ENCODE peak calls at places on chromosomes 3 and 15, in seven cellular contexts. One of them, this sample, is unnamed.

GRCh38 chr3:184168363-184169120 is 6.1 kb upstream of the AP2M1 start:
- DNase-seq in H1: no peak
- DNase-seq in HepG2: no peak
- DNase-seq in GM12878: no peak
- DNase-seq in SK-N-SH: no peak
- DNase-seq in K562: no peak
- DNase-seq in HCT116: no peak
- DNase-seq in this sample: no peak

GRCh38 chr3:126432901-126433480 is 38.3 kb downstream of the CFAP100 start:
- DNase-seq in GM12878: no peak
- DNase-seq in HCT116: no peak
- DNase-seq in H1: no peak
- DNase-seq in K562: no peak
- DNase-seq in SK-N-SH: no peak
- DNase-seq in HepG2: no peak
- DNase-seq in this sample: no peak

GRCh38 chr3:129657261-129658046 is 51.0 kb upstream of the PLXND1 start:
- DNase-seq in GM12878: no peak
- DNase-seq in HCT116: no peak
- DNase-seq in HepG2: no peak
- DNase-seq in K562: no peak
- DNase-seq in SK-N-SH: no peak
- DNase-seq in H1: no peak
- DNase-seq in this sample: no peak

GRCh38 chr3:13111173-13111873 is 38.1 kb upstream of the IQSEC1 start:
- DNase-seq in HepG2: no peak
- DNase-seq in SK-N-SH: no peak
- DNase-seq in H1: no peak
- DNase-seq in HCT116: no peak
- DNase-seq in GM12878: no peak
- DNase-seq in K562: no peak
- DNase-seq in this sample: peak; percentile 76

GRCh38 chr15:76177491-76178040 is 117.8 kb downstream of the TMEM266 start:
- DNase-seq in GM12878: no peak
- DNase-seq in K562: no peak
- DNase-seq in HepG2: peak; percentile 20
- DNase-seq in HCT116: no peak
- DNase-seq in H1: no peak
- DNase-seq in SK-N-SH: no peak
- DNase-seq in this sample: no peak

GRCh38 chr15:59283717-59284336 is 77.2 kb downstream of the LDHAL6B start:
- DNase-seq in GM12878: no peak
- DNase-seq in H1: peak; percentile 49
- DNase-seq in HCT116: peak; percentile 84
- DNase-seq in K562: no peak
- DNase-seq in SK-N-SH: no peak
- DNase-seq in HepG2: peak; percentile 38
- DNase-seq in this sample: peak; percentile 54

GRCh38 chr3:52246264-52246620 is 683 bp downstream of the PPM1M start:
- DNase-seq in K562: no peak
- DNase-seq in HepG2: no peak
- DNase-seq in SK-N-SH: no peak
- DNase-seq in GM12878: no peak
- DNase-seq in HCT116: no peak
- DNase-seq in H1: no peak
- DNase-seq in this sample: no peak

GRCh38 chr3:5250467-5251195 is 63.1 kb downstream of the EDEM1 start:
- DNase-seq in GM12878: no peak
- DNase-seq in H1: no peak
- DNase-seq in K562: no peak
- DNase-seq in SK-N-SH: peak; percentile 37
- DNase-seq in HepG2: peak; percentile 62
- DNase-seq in HCT116: no peak
- DNase-seq in this sample: peak; percentile 66

GRCh38 chr15:59437777-59438574 is at the start of gene FAM81A:
- DNase-seq in HepG2: no peak
- DNase-seq in GM12878: no peak
- DNase-seq in HCT116: peak; percentile 36
- DNase-seq in H1: no peak
- DNase-seq in K562: peak; percentile 35
- DNase-seq in SK-N-SH: peak; percentile 96
- DNase-seq in this sample: peak; percentile 94

GRCh38 chr3:87084868-87085267 is 93.9 kb upstream of the VGLL3 start:
- DNase-seq in HepG2: no peak
- DNase-seq in H1: no peak
- DNase-seq in GM12878: no peak
- DNase-seq in HCT116: no peak
- DNase-seq in SK-N-SH: no peak
- DNase-seq in K562: no peak
- DNase-seq in this sample: no peak

GRCh38 chr3:136671921-136672320 is 80.3 kb downstream of the STAG1 start:
- DNase-seq in H1: no peak
- DNase-seq in HepG2: no peak
- DNase-seq in SK-N-SH: no peak
- DNase-seq in GM12878: no peak
- DNase-seq in K562: no peak
- DNase-seq in HCT116: no peak
- DNase-seq in this sample: no peak

GRCh38 chr3:131361464-131362421 is 19.8 kb upstream of the NUDT16 start:
- DNase-seq in H1: peak; percentile 95
- DNase-seq in GM12878: peak; percentile 37
- DNase-seq in K562: peak; percentile 84
- DNase-seq in SK-N-SH: no peak
- DNase-seq in HCT116: peak; percentile 98
- DNase-seq in HepG2: no peak
- DNase-seq in this sample: peak; percentile 55

GRCh38 chr3:49157289-49157688 is 8.8 kb downstream of the CCDC71 start:
- DNase-seq in GM12878: no peak
- DNase-seq in H1: no peak
- DNase-seq in HCT116: no peak
- DNase-seq in HepG2: no peak
- DNase-seq in K562: no peak
- DNase-seq in SK-N-SH: no peak
- DNase-seq in this sample: no peak

GRCh38 chr15:59917504-59918157 is 86.5 kb upstream of the FOXB1 start:
- DNase-seq in SK-N-SH: peak; percentile 49
- DNase-seq in H1: peak; percentile 56
- DNase-seq in GM12878: peak; percentile 8
- DNase-seq in HepG2: peak; percentile 50
- DNase-seq in HCT116: peak; percentile 22
- DNase-seq in K562: peak; percentile 35
- DNase-seq in this sample: peak; percentile 67

GRCh38 chr15:89122532-89123525 is 34.6 kb downstream of the ABHD2 start:
- DNase-seq in HCT116: no peak
- DNase-seq in GM12878: no peak
- DNase-seq in H1: no peak
- DNase-seq in K562: no peak
- DNase-seq in SK-N-SH: no peak
- DNase-seq in HepG2: no peak
- DNase-seq in this sample: no peak

GRCh38 chr15:88833196-88833595 is 30.0 kb downstream of the ACAN start:
- DNase-seq in K562: no peak
- DNase-seq in GM12878: no peak
- DNase-seq in SK-N-SH: no peak
- DNase-seq in H1: no peak
- DNase-seq in HCT116: no peak
- DNase-seq in HepG2: no peak
- DNase-seq in this sample: no peak

GRCh38 chr3:58198362-58198761 is 12.4 kb downstream of the DNASE1L3 start:
- DNase-seq in HCT116: no peak
- DNase-seq in H1: no peak
- DNase-seq in K562: no peak
- DNase-seq in HepG2: no peak
- DNase-seq in GM12878: no peak
- DNase-seq in SK-N-SH: no peak
- DNase-seq in this sample: no peak

GRCh38 chr3:106740116-106740515 is 637.1 kb upstream of the CCDC54 start:
- DNase-seq in HepG2: no peak
- DNase-seq in H1: no peak
- DNase-seq in K562: no peak
- DNase-seq in SK-N-SH: no peak
- DNase-seq in HCT116: no peak
- DNase-seq in GM12878: no peak
- DNase-seq in this sample: no peak

GRCh38 chr3:13015286-13016082 is 57.7 kb downstream of the IQSEC1 start:
- DNase-seq in SK-N-SH: no peak
- DNase-seq in GM12878: no peak
- DNase-seq in HepG2: no peak
- DNase-seq in HCT116: no peak
- DNase-seq in K562: no peak
- DNase-seq in H1: no peak
- DNase-seq in this sample: no peak

GRCh38 chr3:126668450-126669401 is 13.8 kb upstream of the TXNRD3 start:
- DNase-seq in GM12878: no peak
- DNase-seq in K562: no peak
- DNase-seq in SK-N-SH: no peak
- DNase-seq in H1: no peak
- DNase-seq in HCT116: no peak
- DNase-seq in HepG2: no peak
- DNase-seq in this sample: no peak

GRCh38 chr3:82942041-82942440 is 1180.6 kb upstream of the GBE1 start:
- DNase-seq in K562: no peak
- DNase-seq in GM12878: peak; percentile 16
- DNase-seq in H1: no peak
- DNase-seq in HCT116: no peak
- DNase-seq in HepG2: no peak
- DNase-seq in SK-N-SH: no peak
- DNase-seq in this sample: no peak

GRCh38 chr3:144369151-144369879 is 397.7 kb downstream of the DIPK2A start:
- DNase-seq in SK-N-SH: no peak
- DNase-seq in K562: no peak
- DNase-seq in HepG2: no peak
- DNase-seq in H1: no peak
- DNase-seq in HCT116: no peak
- DNase-seq in GM12878: no peak
- DNase-seq in this sample: no peak
- TF ChIP-seq JUND in SK-N-SH: no peak
- TF ChIP-seq JUND in K562: no peak
- TF ChIP-seq JUND in HepG2: no peak
- TF ChIP-seq JUND in H1: no peak
- TF ChIP-seq JUND in HCT116: no peak
- TF ChIP-seq JUND in GM12878: no peak
- TF ChIP-seq JUND in this sample: no peak

DNA sequence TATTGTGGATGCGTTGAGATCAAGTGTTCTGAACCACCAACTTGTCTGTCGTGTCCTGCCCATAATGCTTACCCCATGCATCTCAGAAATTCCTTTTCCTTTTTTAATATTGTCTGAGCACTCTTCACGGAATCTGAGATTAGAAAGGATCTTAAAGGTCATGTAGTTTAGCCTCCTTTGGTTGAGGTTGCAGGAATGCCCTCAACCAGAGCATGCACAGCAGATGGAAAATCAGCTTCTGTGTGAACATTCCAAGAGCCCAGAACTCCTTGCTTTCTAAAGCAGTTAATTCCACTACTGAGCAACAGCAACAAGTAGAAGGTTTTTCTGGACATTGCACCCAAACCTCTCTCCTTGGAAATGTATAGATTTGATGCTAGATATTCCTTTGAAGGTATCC is 153.7 kb downstream of the TPRG1 start:
- DNase-seq in SK-N-SH: no peak
- DNase-seq in HCT116: no peak
- DNase-seq in H1: no peak
- DNase-seq in HepG2: no peak
- DNase-seq in GM12878: no peak
- DNase-seq in K562: no peak
- DNase-seq in this sample: no peak
- TF ChIP-seq JUND in SK-N-SH: no peak
- TF ChIP-seq JUND in HCT116: no peak
- TF ChIP-seq JUND in H1: no peak
- TF ChIP-seq JUND in HepG2: no peak
- TF ChIP-seq JUND in GM12878: no peak
- TF ChIP-seq JUND in K562: no peak
- TF ChIP-seq JUND in this sample: no peak

DNA sequence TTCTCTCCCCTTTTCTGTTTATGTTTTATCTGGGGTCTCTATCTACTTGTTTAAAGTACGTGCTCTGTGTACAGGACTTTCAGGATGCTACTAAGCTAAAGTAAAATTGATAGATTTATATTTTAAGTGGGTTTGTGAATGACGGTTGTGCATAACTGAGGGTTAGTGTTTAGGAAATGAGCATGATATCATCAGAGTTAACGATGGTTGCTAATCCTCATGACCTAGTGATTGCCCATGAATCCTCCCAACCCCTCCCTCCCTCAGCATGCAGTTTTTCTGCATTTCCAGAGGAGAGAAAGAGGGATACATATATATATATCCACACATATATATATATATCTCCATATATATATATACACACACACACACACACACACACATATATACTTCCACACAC is 957.2 kb downstream of the TUSC7 start:
- DNase-seq in HCT116: no peak
- DNase-seq in SK-N-SH: no peak
- DNase-seq in GM12878: no peak
- DNase-seq in H1: no peak
- DNase-seq in K562: no peak
- DNase-seq in HepG2: no peak
- DNase-seq in this sample: no peak
- TF ChIP-seq JUND in HCT116: no peak
- TF ChIP-seq JUND in SK-N-SH: no peak
- TF ChIP-seq JUND in GM12878: no peak
- TF ChIP-seq JUND in H1: no peak
- TF ChIP-seq JUND in K562: no peak
- TF ChIP-seq JUND in HepG2: no peak
- TF ChIP-seq JUND in this sample: no peak

GRCh38 chr15:61768131-61768530 is 292.1 kb downstream of the VPS13C start:
- DNase-seq in HepG2: no peak
- DNase-seq in K562: no peak
- DNase-seq in SK-N-SH: no peak
- DNase-seq in H1: no peak
- DNase-seq in HCT116: no peak
- DNase-seq in GM12878: no peak
- DNase-seq in this sample: no peak
- TF ChIP-seq JUND in HepG2: no peak
- TF ChIP-seq JUND in K562: no peak
- TF ChIP-seq JUND in SK-N-SH: no peak
- TF ChIP-seq JUND in H1: no peak
- TF ChIP-seq JUND in HCT116: no peak
- TF ChIP-seq JUND in GM12878: no peak
- TF ChIP-seq JUND in this sample: no peak

DNA sequence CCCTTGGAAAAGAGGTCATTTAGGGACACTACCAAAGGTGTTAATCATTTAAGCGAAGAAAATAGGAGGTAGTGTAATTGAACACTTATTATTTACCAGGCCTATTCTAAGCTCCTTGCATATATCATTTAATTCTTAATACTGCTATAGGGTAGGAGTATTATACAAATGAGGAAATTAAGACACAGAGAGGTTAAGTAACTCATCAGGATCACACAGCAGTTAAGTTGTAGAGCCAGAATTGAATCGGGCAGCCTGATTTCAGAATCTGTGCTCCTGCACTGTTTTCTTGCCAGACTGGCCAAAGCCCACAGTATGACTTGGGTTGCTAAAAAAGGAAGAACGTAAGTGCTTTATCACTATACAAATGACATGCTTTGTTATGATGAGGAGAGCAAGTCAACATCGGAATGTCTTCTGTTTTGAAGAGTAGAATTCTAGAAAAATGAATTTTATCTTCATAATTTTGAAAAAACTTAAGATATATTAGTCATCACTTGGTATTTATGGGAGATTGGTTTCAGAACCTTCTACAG is 31.4 kb downstream of the HPS3 start:
- DNase-seq in GM12878: no peak
- DNase-seq in HCT116: no peak
- DNase-seq in K562: no peak
- DNase-seq in H1: no peak
- DNase-seq in SK-N-SH: no peak
- DNase-seq in HepG2: no peak
- DNase-seq in this sample: no peak
- TF ChIP-seq JUND in GM12878: no peak
- TF ChIP-seq JUND in HCT116: no peak
- TF ChIP-seq JUND in K562: no peak
- TF ChIP-seq JUND in H1: no peak
- TF ChIP-seq JUND in SK-N-SH: no peak
- TF ChIP-seq JUND in HepG2: no peak
- TF ChIP-seq JUND in this sample: no peak

This sample was measured in T47D.